ENCODE peak calls at places on chromosomes 6 and 20, in four cellular contexts. I, A, D and G are unnamed samples.

GRCh38 chr20:57654363-57654997 is 34.3 kb upstream of the ZBP1 start:
- DNase-seq in I (peak), A (peak), D (peak), G (peak)

GRCh38 chr20:7843613-7844012 is 96.6 kb downstream of the HAO1 start:
- DNase-seq in I (no peak), A (peak), D (peak), G (peak)

GRCh38 chr6:149233056-149233715 is 84.3 kb upstream of the TAB2 start:
- DNase-seq in I (no peak), A (peak), D (peak), G (peak)

GRCh38 chr20:57425150-57426013 is 34.2 kb downstream of the RBM38 start:
- DNase-seq in I (peak), A (peak), D (no peak), G (peak)

GRCh38 chr20:61271273-61272221 is 19.5 kb downstream of the CDH4 start:
- DNase-seq in I (no peak), A (no peak), D (no peak), G (no peak)

GRCh38 chr6:56293756-56294155 is 46.4 kb upstream of the COL21A1 start:
- DNase-seq in I (no peak), A (no peak), D (no peak), G (no peak)

GRCh38 chr6:2157441-2158127 is 87.8 kb downstream of the GMDS start:
- DNase-seq in I (no peak), A (peak), D (peak), G (peak)

GRCh38 chr20:38418509-38419204 is 16.5 kb downstream of the SNHG17 start:
- DNase-seq in I (no peak), A (peak), D (no peak), G (peak)

GRCh38 chr20:49280463-49281058 is 2.7 kb upstream of the ZNFX1 start:
- DNase-seq in I (peak), A (no peak), D (no peak), G (no peak)

GRCh38 chr20:53161073-53161472 is 188.9 kb downstream of the TSHZ2 start:
- DNase-seq in I (no peak), A (no peak), D (no peak), G (no peak)

GRCh38 chr6:39016831-39017230 is 31.8 kb upstream of the GLP1R start:
- DNase-seq in I (no peak), A (no peak), D (no peak), G (no peak)

GRCh38 chr20:14414560-14414959 is 77.1 kb upstream of the FLRT3 start:
- DNase-seq in I (no peak), A (no peak), D (no peak), G (no peak)

GRCh38 chr20:44513871-44514270 is 8.0 kb downstream of the SERINC3 start:
- DNase-seq in I (no peak), A (no peak), D (no peak), G (no peak)

GRCh38 chr20:31410011-31410410 is 4.0 kb upstream of the DEFB121 start:
- DNase-seq in I (no peak), A (no peak), D (no peak), G (no peak)

GRCh38 chr20:35742741-35743523 is 872 bp upstream of the RBM39 start:
- DNase-seq in I (peak), A (no peak), D (no peak), G (no peak)

GRCh38 chr20:35503841-35504460 is 25.5 kb downstream of the C20orf173 start:
- DNase-seq in I (no peak), A (no peak), D (no peak), G (no peak)

GRCh38 chr6:162777091-162777490 is 49.3 kb downstream of the PACRG start:
- DNase-seq in I (no peak), A (no peak), D (no peak), G (no peak)

GRCh38 chr20:23159923-23160445 is 73.9 kb upstream of the CD93 start:
- DNase-seq in I (no peak), A (no peak), D (no peak), G (peak)

GRCh38 chr20:39277185-39277584 is 315.0 kb downstream of the DHX35 start:
- DNase-seq in I (no peak), A (no peak), D (no peak), G (no peak)

GRCh38 chr20:14507711-14508110 is 170.3 kb upstream of the FLRT3 start:
- DNase-seq in I (no peak), A (no peak), D (no peak), G (no peak)

GRCh38 chr6:7086488-7086887 is 21.3 kb upstream of the RREB1 start:
- DNase-seq in I (no peak), A (peak), D (no peak), G (no peak)

GRCh38 chr20:4170621-4171537 is 155.5 kb upstream of the RNF24 start:
- DNase-seq in I (no peak), A (no peak), D (no peak), G (no peak)

GRCh38 chr6:551405-551804 is 105.5 kb downstream of the HUS1B start:
- DNase-seq in I (peak), A (peak), D (peak), G (peak)

GRCh38 chr20:19817017-19817416 is 59.0 kb downstream of the RIN2 start:
- DNase-seq in I (no peak), A (peak), D (peak), G (peak)

DNA sequence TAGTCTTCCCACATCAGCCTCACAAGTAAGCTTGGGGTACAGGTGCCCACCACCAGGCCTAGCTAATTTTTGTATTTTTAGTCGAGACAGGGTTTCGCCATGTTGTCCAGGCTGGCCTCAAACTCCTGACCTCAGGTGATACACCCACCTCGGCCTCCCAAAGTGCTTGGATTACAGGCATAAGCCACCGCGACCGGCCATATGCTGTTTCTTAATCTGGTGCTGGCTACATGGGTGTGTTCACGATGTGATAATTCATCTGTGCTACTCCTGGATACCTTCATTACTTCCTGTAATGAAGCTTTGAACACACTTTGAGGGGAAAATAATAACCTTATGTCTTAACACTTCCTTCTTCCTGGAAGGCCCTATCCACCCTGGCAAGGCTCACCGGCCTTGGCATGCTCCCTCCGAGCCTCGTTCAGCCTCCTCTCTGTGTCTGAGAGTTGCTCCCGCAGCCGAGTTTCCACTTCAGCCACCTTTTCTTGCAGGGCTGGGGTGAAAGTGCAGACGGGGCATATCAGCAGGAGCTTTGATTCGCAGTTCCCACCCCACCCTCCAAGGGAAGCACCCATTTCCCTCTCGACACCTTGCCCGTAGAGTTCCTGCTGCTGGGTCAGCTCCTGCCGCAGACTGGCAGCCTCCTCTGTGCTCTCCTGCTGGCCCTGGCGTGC is 5.6 kb upstream of the PSORS1C2 start:
- DNase-seq in I (no peak), A (no peak), D (no peak), G (no peak)
- TF ChIP-seq CTCF in I (no peak), A (no peak), D (no peak), G (no peak)

DNA sequence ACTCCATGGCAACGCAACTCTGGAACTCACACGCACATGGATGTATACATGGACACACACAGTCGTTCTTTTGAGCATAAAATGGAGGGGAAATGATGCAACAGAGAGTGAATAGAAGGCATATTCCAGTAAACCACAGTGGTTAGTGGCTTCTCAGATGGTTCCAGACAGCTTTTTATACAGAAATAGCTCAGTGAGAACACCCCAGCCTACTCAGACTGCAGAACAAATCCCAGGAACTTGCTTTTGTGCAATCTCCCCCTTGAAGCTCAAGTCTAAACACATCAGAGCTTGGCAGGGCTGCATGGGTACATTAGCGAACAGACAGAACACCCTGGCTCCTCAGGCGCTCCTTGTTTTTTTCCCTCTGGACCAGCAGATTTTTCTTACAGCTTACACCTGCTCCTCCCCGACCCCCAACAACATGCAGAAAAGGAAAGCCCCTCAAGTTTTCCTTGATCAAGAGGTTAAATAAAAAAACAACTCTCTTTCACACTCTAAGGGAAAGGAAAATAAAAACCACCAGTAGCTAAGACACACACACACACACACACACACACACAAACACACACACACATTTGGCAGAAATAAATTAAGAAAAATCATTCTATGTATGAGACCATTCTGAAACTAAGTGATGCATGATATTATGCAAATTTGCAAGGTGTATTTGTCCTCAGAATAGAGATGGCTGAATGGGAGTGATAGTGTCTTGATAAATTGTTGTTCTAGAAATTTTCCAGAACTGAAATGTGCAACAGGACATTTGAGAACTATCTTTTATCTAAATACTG is 51.2 kb upstream of the RANBP9 start:
- DNase-seq in I (peak), A (peak), D (peak), G (peak)
- H3K4me3 ChIP-seq in I (peak), A (no peak), D (peak), G (no peak)

GRCh38 chr6:36955671-36956070 is 1.1 kb downstream of the PI16 start:
- DNase-seq in I (peak), A (no peak), D (no peak), G (no peak)

GRCh38 chr6:36957773-36958271 is 3.3 kb downstream of the PI16 start:
- DNase-seq in I (no peak), A (no peak), D (no peak), G (no peak)

GRCh38 chr6:36954262-36954931 is at the start of gene PI16:
- DNase-seq in I (no peak), A (no peak), D (no peak), G (no peak)

GRCh38 chr6:36955136-36955535 is 598 bp downstream of the PI16 start:
- DNase-seq in I (no peak), A (no peak), D (no peak), G (no peak)

DNA sequence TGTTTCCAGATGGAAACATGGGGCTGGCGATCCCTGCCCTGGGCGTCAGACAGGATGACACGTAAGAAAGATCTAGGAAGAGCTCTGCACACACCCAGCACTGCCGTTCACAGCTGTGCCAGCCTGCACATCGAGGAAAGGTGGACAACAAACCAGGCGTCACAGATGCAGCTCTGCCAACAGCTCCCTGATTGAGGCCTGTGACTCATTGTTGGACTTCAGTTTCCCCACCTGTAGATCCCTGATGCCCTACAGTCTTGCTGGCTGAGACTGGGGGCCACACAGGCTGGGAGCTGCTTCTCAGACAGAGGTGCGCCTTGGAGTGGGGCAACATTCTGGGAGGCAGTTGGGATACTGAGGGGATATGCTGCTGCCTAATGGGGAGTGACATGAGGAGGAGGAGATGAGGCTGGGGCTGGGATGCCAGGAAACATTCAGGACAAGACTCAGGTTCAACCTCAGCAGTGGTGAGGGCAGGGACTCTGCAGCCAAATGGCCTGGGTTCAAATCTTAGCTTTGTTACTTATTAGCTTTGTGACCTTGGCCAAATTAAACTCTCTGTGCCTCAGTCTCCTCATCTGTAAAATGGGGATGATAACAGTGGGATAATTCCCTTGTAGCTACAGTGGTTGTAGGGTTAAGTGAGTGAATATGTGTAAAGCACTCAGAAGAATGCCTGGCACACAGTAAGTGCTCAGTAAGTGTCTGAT is 1.7 kb downstream of the PI16 start:
- DNase-seq in I (no peak), A (no peak), D (peak), G (no peak)
- H2AFZ ChIP-seq in I (peak), A (no peak), D (no peak), G (no peak)

DNA sequence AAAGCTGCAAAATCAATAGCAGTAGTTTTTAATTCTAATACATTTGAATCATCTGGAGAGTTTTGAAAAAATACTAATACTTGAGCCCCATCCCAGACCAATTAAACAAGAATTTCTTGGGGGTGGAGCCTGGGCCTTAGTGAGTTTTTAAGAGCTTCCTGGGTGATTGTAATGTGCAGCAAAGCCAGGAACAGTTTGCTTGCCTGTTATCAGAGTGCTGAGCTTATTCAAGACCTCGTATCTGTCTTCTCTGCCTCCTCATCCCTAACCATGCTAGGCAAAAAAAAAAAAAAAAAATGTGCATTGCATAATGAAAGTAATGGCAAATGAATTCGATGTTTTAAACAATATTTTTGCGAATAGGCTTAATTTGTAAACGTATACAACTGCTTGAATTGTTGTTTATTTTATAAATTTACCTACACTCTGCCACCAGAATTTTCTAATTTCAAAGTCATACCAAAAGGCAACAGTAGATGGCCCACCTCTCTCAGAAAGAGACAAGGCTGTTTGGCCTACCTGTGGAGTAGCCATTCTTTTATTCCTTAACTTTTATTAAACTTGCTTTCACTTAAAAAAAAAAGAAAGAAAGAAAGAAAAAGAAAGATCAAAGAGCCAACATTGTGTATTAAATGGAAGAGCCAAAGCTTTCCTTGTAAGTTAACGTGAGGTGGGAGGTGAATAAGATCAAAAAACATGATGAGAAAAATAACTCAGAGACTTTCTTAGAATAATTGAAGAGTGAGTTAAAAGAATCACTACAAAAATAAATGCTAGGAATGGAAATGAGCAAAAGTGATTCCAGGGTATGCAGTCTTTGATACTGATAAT is 36.2 kb upstream of the MYB start:
- DNase-seq in I (peak), A (peak), D (peak), G (peak)
- TF ChIP-seq CTCF in I (peak), A (peak), D (peak), G (peak)

GRCh38 chr6:27754408-27754782 is 157.8 kb downstream of the OR2B2 start:
- DNase-seq in I (no peak), A (no peak), D (no peak), G (no peak)
- H3K4me3 ChIP-seq in I (peak), A (peak), D (peak), G (peak)

GRCh38 chr6:25919657-25920056 is 10.8 kb downstream of the SLC17A2 start:
- DNase-seq in I (no peak), A (no peak), D (no peak), G (no peak)
- H2AFZ ChIP-seq in I (no peak), A (no peak), D (no peak), G (no peak)

DNA sequence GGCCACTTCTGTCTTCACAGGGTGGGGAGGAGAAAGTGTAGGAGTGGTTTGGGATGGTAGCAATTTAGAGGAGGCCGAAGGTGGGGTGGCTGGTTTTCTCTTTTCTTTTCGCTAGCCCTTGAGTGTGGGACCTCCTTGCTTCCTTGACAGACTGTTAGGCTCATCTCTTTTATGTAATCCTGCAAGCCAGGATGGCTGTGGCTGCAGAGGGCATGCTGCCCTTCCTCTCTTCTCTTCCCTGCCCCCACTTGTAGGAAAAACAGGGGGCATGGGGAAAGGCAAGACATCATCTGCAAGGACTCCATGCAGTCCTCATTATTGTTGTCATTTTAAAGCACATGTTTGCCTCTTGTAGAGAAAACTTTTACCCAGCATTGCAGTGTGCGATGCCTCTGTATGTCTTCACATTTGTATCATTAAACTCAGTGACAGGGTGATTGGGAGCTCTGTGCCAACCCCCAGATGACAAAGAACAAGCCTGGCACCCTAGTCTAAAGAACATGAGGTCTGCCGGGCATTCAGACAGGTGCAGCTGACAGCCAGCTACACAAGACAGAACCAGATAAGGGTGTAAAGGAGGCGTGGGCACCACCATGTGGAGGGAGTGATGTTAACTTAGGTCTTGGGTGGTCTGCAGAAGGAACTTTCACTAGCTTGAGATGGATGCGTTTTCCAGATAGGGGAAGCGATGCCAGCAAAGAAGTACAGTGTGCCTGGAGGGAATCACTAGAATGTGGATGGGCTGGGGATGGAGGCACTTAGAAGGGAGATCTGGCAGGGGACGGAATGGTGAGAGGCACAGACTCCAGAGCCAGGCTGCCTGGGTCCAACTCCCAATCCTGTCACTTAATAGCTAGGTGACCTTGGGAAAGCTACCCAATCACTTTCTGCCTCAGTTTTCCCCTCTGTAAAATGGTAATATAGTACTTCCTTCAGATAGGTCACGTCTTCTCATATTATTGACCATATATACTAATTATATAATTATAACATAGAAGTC is 207.6 kb downstream of the TBC1D7 start:
- DNase-seq in I (peak), A (no peak), D (no peak), G (no peak)
- TF ChIP-seq CTCF in I (no peak), A (no peak), D (no peak), G (no peak)

GRCh38 chr6:16438677-16439615 is 200.6 kb downstream of the GMPR start:
- DNase-seq in I (no peak), A (peak), D (peak), G (peak)
- H3K4me3 ChIP-seq in I (no peak), A (no peak), D (no peak), G (no peak)

DNA sequence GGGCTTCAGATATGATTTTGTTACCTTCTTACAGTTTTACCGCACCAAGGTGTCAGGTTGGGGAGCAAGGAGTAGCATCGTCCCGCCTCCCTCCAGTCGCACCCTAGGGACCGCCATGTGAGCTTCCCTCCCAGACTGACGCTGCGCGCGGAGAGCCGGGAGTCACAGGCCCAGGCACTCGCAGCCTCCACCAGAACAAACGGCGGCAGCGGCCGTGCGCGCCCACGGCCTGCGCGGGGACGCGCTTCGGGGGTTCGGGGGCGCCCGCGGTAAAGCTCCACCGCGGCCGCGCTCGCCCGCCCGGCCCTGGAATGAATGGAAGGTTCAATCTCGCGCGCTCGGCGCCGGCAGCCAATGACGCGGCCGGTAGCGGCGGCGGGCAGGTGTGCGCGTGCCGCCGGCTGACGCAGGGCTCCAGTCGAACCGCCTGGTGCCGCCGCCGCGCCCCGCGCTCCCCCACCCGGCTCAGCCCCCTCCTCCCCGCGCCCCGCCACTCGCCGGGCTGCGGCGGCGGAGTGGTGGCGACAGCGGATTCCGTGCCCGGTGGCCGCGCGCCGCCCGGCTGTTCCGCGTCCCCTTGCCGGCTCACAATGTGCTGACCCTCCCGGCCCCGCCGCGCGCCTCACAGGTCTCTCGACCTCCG is 16.5 kb upstream of the LIN28B start:
- DNase-seq in I (no peak), A (no peak), D (no peak), G (no peak)
- H2AFZ ChIP-seq in I (no peak), A (peak), D (no peak), G (peak)